ENCODE peak calls at places on chromosome 10, in four cellular contexts. K is dorsolateral prefrontal cortex; D is colonic mucosa; G is CD4-positive, alpha-beta memory T cell. S is an unnamed sample.

GRCh38 chr10:75040576-75040975 is 70.9 kb upstream of the SAMD8 start:
- DNase-seq in D (no peak), G (no peak), K (no peak), S (no peak)

GRCh38 chr10:77497748-77498147 is 139.9 kb downstream of the KCNMA1 start:
- DNase-seq in D (no peak), K (no peak), G (no peak), S (no peak)

GRCh38 chr10:17616403-17617030 is 657 bp downstream of the HACD1 start:
- DNase-seq in K (peak; percentile 37), D (peak; percentile 64), G (peak; percentile 11), S (peak; percentile 43)

GRCh38 chr10:132891994-132892393 is 50.4 kb downstream of the CFAP46 start:
- DNase-seq in G (no peak), K (no peak), D (no peak), S (no peak)

GRCh38 chr10:52215745-52216361 is 98.2 kb upstream of the DKK1 start:
- DNase-seq in D (peak; percentile 68), G (peak; percentile 33), K (no peak), S (peak; percentile 28)

GRCh38 chr10:59830601-59831259 is 75.6 kb downstream of the CCDC6 start:
- DNase-seq in K (no peak), G (peak; percentile 14), D (peak; percentile 66), S (no peak)

GRCh38 chr10:45580781-45581496 is 91.6 kb downstream of the ZFAND4 start:
- DNase-seq in G (peak; percentile 33), D (peak; percentile 53), K (no peak), S (no peak)

GRCh38 chr10:124740374-124741280 is 3.6 kb downstream of the FAM53B start:
- DNase-seq in D (peak; percentile 71), G (no peak), K (peak; percentile 52), S (no peak)

GRCh38 chr10:5550621-5551530 is 26.1 kb downstream of the CALML3 start:
- DNase-seq in G (no peak), D (peak; percentile 49), K (no peak), S (no peak)

GRCh38 chr10:100683545-100684127 is 61.7 kb upstream of the PAX2 start:
- DNase-seq in K (no peak), D (no peak), G (no peak), S (no peak)

GRCh38 chr10:78000956-78001472 is 28.3 kb downstream of the POLR3A start:
- DNase-seq in G (no peak), D (no peak), K (no peak), S (no peak)

GRCh38 chr10:92757066-92757716 is 67.4 kb downstream of the HHEX start:
- DNase-seq in K (no peak), D (peak; percentile 72), G (no peak), S (peak; percentile 6)

GRCh38 chr10:131211556-131211955 is 100.0 kb downstream of the TCERG1L start:
- DNase-seq in D (no peak), K (no peak), G (no peak), S (no peak)

GRCh38 chr10:72309290-72310240 is 35.8 kb downstream of the DDIT4 start:
- DNase-seq in K (peak; percentile 74), D (peak; percentile 86), G (no peak), S (no peak)

GRCh38 chr10:26543567-26544306 is 105.6 kb downstream of the APBB1IP start:
- DNase-seq in D (no peak), G (no peak), K (no peak), S (no peak)

GRCh38 chr10:49037187-49037586 is 78.1 kb downstream of the VSTM4 start:
- DNase-seq in D (no peak), G (no peak), K (no peak), S (peak; percentile 0)
- H3K4me3 ChIP-seq in D (no peak overlapping the region), G (no peak overlapping the region), K (no peak overlapping the region), S (no peak overlapping the region)

GRCh38 chr10:30114871-30115270 is 55.5 kb upstream of the JCAD start:
- DNase-seq in G (no peak), K (no peak), D (no peak), S (no peak)
- H3K4me3 ChIP-seq in G (no peak overlapping the region), K (peak overlapping the region; percentile 44), D (no peak overlapping the region), S (no peak overlapping the region)

DNA sequence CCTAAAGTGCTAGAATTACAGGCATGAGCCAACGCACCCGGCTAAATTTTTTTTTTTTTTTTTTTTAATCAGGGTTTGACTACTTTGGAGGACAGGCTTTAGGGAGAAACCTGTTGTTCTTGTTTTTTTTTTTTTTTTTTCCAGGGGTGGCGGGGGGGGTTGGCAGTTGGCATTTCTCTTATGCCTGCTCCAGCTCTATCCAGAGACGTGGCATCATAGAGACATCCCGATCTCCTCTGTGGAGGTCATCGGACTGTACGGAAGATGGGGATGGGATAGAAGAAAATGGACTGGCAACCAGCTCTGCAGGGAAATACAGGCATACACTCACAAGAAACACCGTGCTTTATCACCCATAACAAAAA is 130.8 kb downstream of the PRPF18 start:
- DNase-seq in K (no peak), G (no peak), D (no peak), S (no peak)
- H3K4me3 ChIP-seq in K (peak overlapping the region; percentile 45), G (no peak overlapping the region), D (peak overlapping the region; percentile 34), S (no peak overlapping the region)

GRCh38 chr10:22333667-22334282 is 11.5 kb upstream of the SPAG6 start:
- DNase-seq in D (no peak), K (no peak), G (no peak), S (no peak)
- H3K4me3 ChIP-seq in D (no peak overlapping the region), K (no peak overlapping the region), G (no peak overlapping the region), S (no peak overlapping the region)

GRCh38 chr10:123153486-123154091 is 613 bp upstream of the BUB3 start:
- DNase-seq in D (no peak), K (no peak), G (no peak), S (no peak)
- H3K4me3 ChIP-seq in D (peak overlapping the region; percentile 95), K (peak overlapping the region; percentile 91), G (no peak overlapping the region), S (no peak overlapping the region)

GRCh38 chr10:95475827-95476481 is 85.2 kb downstream of the SORBS1 start:
- DNase-seq in G (no peak), K (no peak), D (peak; percentile 93), S (no peak)
- H3K4me3 ChIP-seq in G (no peak overlapping the region), K (no peak overlapping the region), D (no peak overlapping the region), S (no peak overlapping the region)

GRCh38 chr10:29949411-29950011 is 109.9 kb downstream of the JCAD start:
- DNase-seq in G (no peak), D (no peak), K (no peak), S (peak; percentile 65)
- H3K4me3 ChIP-seq in G (no peak overlapping the region), D (no peak overlapping the region), K (no peak overlapping the region), S (no peak overlapping the region)

DNA sequence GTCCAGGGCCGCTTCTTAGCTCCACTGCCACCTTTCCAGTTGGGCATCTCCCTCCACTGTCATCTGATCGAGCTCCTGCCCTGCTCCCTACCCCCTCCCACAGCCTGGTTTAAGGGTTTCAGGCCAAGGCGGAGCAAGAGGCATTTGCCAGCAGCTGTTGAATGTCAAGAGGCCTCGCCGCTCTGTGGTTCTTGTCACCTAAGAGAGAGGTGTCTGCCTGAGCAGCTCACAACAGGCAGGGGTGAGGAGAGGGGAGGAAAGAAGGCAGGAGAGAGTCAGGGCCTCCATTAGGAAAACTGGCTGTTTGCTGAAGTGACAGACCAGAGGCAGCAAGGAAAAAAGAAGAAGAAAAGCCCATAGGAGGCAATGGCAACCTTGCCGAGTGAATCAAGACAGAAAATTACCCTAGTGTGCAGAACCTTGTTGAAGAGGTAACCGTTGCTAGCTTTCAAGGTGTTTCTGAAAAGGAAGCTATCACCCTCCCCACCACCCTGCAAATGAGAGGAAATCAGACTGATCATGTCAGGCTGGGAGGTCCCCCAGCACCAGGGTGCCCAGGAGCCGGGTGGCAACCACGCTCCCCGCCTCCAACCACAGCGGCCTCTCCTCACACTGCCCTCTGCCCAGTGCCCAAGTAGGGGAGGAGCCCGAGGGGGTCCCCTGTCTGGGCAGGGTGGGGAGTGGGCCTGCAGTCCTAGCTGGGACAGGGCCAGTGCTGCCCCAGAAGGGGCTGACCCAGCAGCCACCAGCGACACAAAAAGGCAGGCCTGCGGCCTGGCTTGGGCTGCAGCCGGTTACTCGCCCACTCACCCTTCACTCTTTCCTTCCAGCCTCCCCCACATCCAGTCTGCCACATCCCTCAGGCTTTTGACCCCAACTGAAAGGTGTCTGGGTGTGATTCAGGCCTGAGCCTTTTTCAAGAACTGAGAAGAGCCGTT is 7.1 kb downstream of the GATA3 start:
- DNase-seq in D (no peak), K (no peak), G (peak; percentile 68), S (no peak)
- H3K4me3 ChIP-seq in D (no peak overlapping the region), K (no peak overlapping the region), G (peak overlapping the region; percentile 58), S (no peak overlapping the region)

GRCh38 chr10:43667736-43668371 is 19.2 kb upstream of the ZNF32 start:
- DNase-seq in D (no peak), G (no peak), K (no peak), S (no peak)
- H3K4me3 ChIP-seq in D (no peak overlapping the region), G (no peak overlapping the region), K (peak overlapping the region; percentile 42), S (peak overlapping the region; percentile 7)

GRCh38 chr10:61942997-61943457 is 41.5 kb downstream of the ARID5B start:
- DNase-seq in G (peak; percentile 41), D (no peak), K (no peak), S (no peak)
- H3K4me3 ChIP-seq in G (peak overlapping the region; percentile 25), D (no peak overlapping the region), K (peak overlapping the region; percentile 17), S (peak overlapping the region; percentile 7)